ENCODE peak calls at places on chromosomes 13 and 19, in six cellular contexts. J, R, S, W, G and K are unnamed samples.

GRCh38 chr19:28213476-28214082 is 999.4 kb downstream of the UQCRFS1 start:
- DNase-seq in G (no peak), R (no peak), S (no peak), J (no peak), W (no peak), K (no peak)

GRCh38 chr13:99012539-99012938 is 34.7 kb upstream of the DOCK9 start:
- DNase-seq in R (no peak), G (no peak), W (no peak), J (no peak), S (no peak), K (no peak)

GRCh38 chr19:41871573-41872383 is 5.3 kb upstream of the CD79A start:
- DNase-seq in J (peak), W (peak), S (no peak), R (peak), G (no peak), K (peak)

GRCh38 chr19:29685326-29685725 is 20.1 kb downstream of the PLEKHF1 start:
- DNase-seq in S (no peak), W (no peak), G (no peak), J (no peak), R (no peak), K (no peak)

GRCh38 chr19:30314056-30314804 is 58.0 kb upstream of the ZNF536 start:
- DNase-seq in R (no peak), W (no peak), S (no peak), G (no peak), J (no peak), K (no peak)

GRCh38 chr13:46804391-46804815 is 7.4 kb upstream of the ESD start:
- DNase-seq in R (no peak), W (no peak), G (no peak), S (no peak), J (no peak), K (no peak)

GRCh38 chr13:52851153-52851962 is 2.9 kb upstream of the PCDH8 start:
- DNase-seq in R (peak), G (peak), J (no peak), S (no peak), W (peak), K (no peak)

GRCh38 chr13:108561152-108561551 is 68.3 kb upstream of the MYO16 start:
- DNase-seq in S (no peak), J (no peak), G (peak), R (no peak), W (no peak), K (no peak)

GRCh38 chr13:94641432-94641941 is 39.8 kb downstream of the GPR180 start:
- DNase-seq in R (no peak), W (no peak), S (no peak), G (peak), J (no peak), K (no peak)

GRCh38 chr13:30984620-30985019 is 52.2 kb downstream of the TEX26 start:
- DNase-seq in G (no peak), J (no peak), R (no peak), W (no peak), S (no peak), K (no peak)

GRCh38 chr19:32346901-32347300 is 1.5 kb downstream of the ZNF507 start:
- DNase-seq in G (no peak), R (no peak), J (no peak), W (no peak), S (no peak), K (no peak)

GRCh38 chr19:6588508-6589345 is 2.2 kb downstream of the CD70 start:
- DNase-seq in S (no peak), W (no peak), G (no peak), J (no peak), R (no peak), K (peak)

GRCh38 chr19:14053500-14053899 is 8.4 kb downstream of the PALM3 start:
- DNase-seq in R (no peak), W (no peak), J (no peak), G (no peak), S (no peak), K (no peak)

GRCh38 chr13:104816716-104817115 is 1718.7 kb downstream of the EFNB2 start:
- DNase-seq in W (no peak), J (no peak), S (no peak), G (no peak), R (no peak), K (no peak)

GRCh38 chr13:22837980-22838615 is 342.7 kb upstream of the SGCG start:
- DNase-seq in R (no peak), G (peak), S (no peak), W (no peak), J (no peak), K (no peak)

GRCh38 chr19:56383826-56384605 is 9.3 kb downstream of the ZNF582 start:
- DNase-seq in G (no peak), R (no peak), W (no peak), J (no peak), S (no peak), K (no peak)

GRCh38 chr13:49351871-49352270 is 92.0 kb downstream of the CAB39L start:
- DNase-seq in J (no peak), S (no peak), R (no peak), G (no peak), W (no peak), K (no peak)

GRCh38 chr13:34591801-34592454 is 350.1 kb upstream of the NBEA start:
- DNase-seq in S (no peak), G (peak), J (no peak), W (no peak), R (no peak), K (no peak)

GRCh38 chr13:50081106-50081898 is 66.1 kb downstream of the KCNRG start:
- DNase-seq in W (no peak), G (peak), J (peak), S (no peak), R (peak), K (peak)